ENCODE peak calls at places on chromosomes 7 and 10, in four cellular contexts. One of them, this sample, is unnamed.

GRCh38 chr7:641269-641671 is 85.2 kb upstream of the DNAAF5 start:
- DNase-seq in H1: no peak
- DNase-seq in SK-N-SH: no peak
- DNase-seq in GM12878: no peak
- DNase-seq in this sample: no peak

GRCh38 chr7:151114151-151115090 is 28.1 kb downstream of the AGAP3 start:
- DNase-seq in H1: peak
- DNase-seq in SK-N-SH: peak
- DNase-seq in GM12878: no peak
- DNase-seq in this sample: no peak

GRCh38 chr10:61029411-61029810 is 85.4 kb upstream of the RHOBTB1 start:
- DNase-seq in H1: no peak
- DNase-seq in SK-N-SH: no peak
- DNase-seq in GM12878: no peak
- DNase-seq in this sample: no peak

GRCh38 chr7:33040803-33041516 is 21.6 kb downstream of the NT5C3A start:
- DNase-seq in H1: no peak
- DNase-seq in SK-N-SH: no peak
- DNase-seq in GM12878: peak
- DNase-seq in this sample: peak

GRCh38 chr7:156116514-156116913 is 304.3 kb upstream of the SHH start:
- DNase-seq in H1: no peak
- DNase-seq in SK-N-SH: no peak
- DNase-seq in GM12878: no peak
- DNase-seq in this sample: no peak

GRCh38 chr7:16753932-16754571 is 497 bp downstream of the TSPAN13 start:
- DNase-seq in H1: peak
- DNase-seq in SK-N-SH: peak
- DNase-seq in GM12878: no peak
- DNase-seq in this sample: peak

GRCh38 chr10:132862485-132863420 is 76.8 kb upstream of the NKX6-2 start:
- DNase-seq in H1: peak
- DNase-seq in SK-N-SH: no peak
- DNase-seq in GM12878: no peak
- DNase-seq in this sample: no peak

GRCh38 chr7:155280446-155281410 is 16.9 kb upstream of the INSIG1 start:
- DNase-seq in H1: no peak
- DNase-seq in SK-N-SH: no peak
- DNase-seq in GM12878: no peak
- DNase-seq in this sample: peak

GRCh38 chr7:1829111-1829510 is 159.0 kb downstream of the ELFN1 start:
- DNase-seq in H1: peak
- DNase-seq in SK-N-SH: no peak
- DNase-seq in GM12878: no peak
- DNase-seq in this sample: no peak

GRCh38 chr10:80986596-80986995 is 448.9 kb downstream of the SH2D4B start:
- DNase-seq in H1: no peak
- DNase-seq in SK-N-SH: no peak
- DNase-seq in GM12878: no peak
- DNase-seq in this sample: no peak

GRCh38 chr7:56105508-56105907 is 768 bp downstream of the CHCHD2 start:
- DNase-seq in H1: no peak
- DNase-seq in SK-N-SH: no peak
- DNase-seq in GM12878: no peak
- DNase-seq in this sample: peak

GRCh38 chr7:117781707-117782106 is 91.5 kb downstream of the CTTNBP2 start:
- DNase-seq in H1: no peak
- DNase-seq in SK-N-SH: no peak
- DNase-seq in GM12878: no peak
- DNase-seq in this sample: no peak

GRCh38 chr7:134290286-134290685 is 26.4 kb downstream of the SLC35B4 start:
- DNase-seq in H1: no peak
- DNase-seq in SK-N-SH: no peak
- DNase-seq in GM12878: no peak
- DNase-seq in this sample: no peak

GRCh38 chr10:99681553-99681952 is 22.2 kb downstream of the ENTPD7 start:
- DNase-seq in H1: no peak
- DNase-seq in SK-N-SH: no peak
- DNase-seq in GM12878: no peak
- DNase-seq in this sample: no peak

GRCh38 chr7:129471402-129471827 is 30.9 kb upstream of the SMKR1 start:
- DNase-seq in H1: no peak
- DNase-seq in SK-N-SH: no peak
- DNase-seq in GM12878: no peak
- DNase-seq in this sample: no peak

GRCh38 chr10:12807096-12807755 is 194.3 kb downstream of the CCDC3 start:
- DNase-seq in H1: no peak
- DNase-seq in SK-N-SH: peak
- DNase-seq in GM12878: no peak
- DNase-seq in this sample: no peak

GRCh38 chr10:19302117-19302516 is 253.5 kb downstream of the MALRD1 start:
- DNase-seq in H1: no peak
- DNase-seq in SK-N-SH: no peak
- DNase-seq in GM12878: no peak
- DNase-seq in this sample: no peak

GRCh38 chr7:15685358-15686181 is 913 bp downstream of the MEOX2 start:
- DNase-seq in H1: peak
- DNase-seq in SK-N-SH: peak
- DNase-seq in GM12878: no peak
- DNase-seq in this sample: no peak

GRCh38 chr10:4981722-4982471 is 18.7 kb downstream of the AKR1C1 start:
- DNase-seq in H1: peak
- DNase-seq in SK-N-SH: peak
- DNase-seq in GM12878: no peak
- DNase-seq in this sample: peak

GRCh38 chr7:20114463-20114862 is 102.7 kb downstream of the MACC1 start:
- DNase-seq in H1: no peak
- DNase-seq in SK-N-SH: no peak
- DNase-seq in GM12878: peak
- DNase-seq in this sample: peak

GRCh38 chr10:69089638-69090599 is 2.0 kb downstream of the SRGN start:
- DNase-seq in H1: no peak
- DNase-seq in SK-N-SH: no peak
- DNase-seq in GM12878: peak
- DNase-seq in this sample: peak

GRCh38 chr10:113594673-113595072 is 41.8 kb downstream of the HABP2 start:
- DNase-seq in H1: no peak
- DNase-seq in SK-N-SH: no peak
- DNase-seq in GM12878: no peak
- DNase-seq in this sample: no peak

GRCh38 chr10:120423350-120424197 is 33.5 kb upstream of the PLPP4 start:
- DNase-seq in H1: peak
- DNase-seq in SK-N-SH: peak
- DNase-seq in GM12878: no peak
- DNase-seq in this sample: peak

GRCh38 chr10:30088178-30088577 is 28.8 kb upstream of the JCAD start:
- DNase-seq in H1: no peak
- DNase-seq in SK-N-SH: no peak
- DNase-seq in GM12878: no peak
- DNase-seq in this sample: no peak

GRCh38 chr10:22875584-22875983 is 52.3 kb upstream of the ARMC3 start:
- DNase-seq in H1: no peak
- DNase-seq in SK-N-SH: no peak
- DNase-seq in GM12878: no peak
- DNase-seq in this sample: no peak

GRCh38 chr10:48603421-48604038 is 1.3 kb downstream of the ARHGAP22 start:
- DNase-seq in H1: peak
- DNase-seq in SK-N-SH: no peak
- DNase-seq in GM12878: no peak
- DNase-seq in this sample: no peak

GRCh38 chr7:96219382-96220130 is 102.3 kb downstream of the SLC25A13 start:
- DNase-seq in H1: no peak
- DNase-seq in SK-N-SH: peak
- DNase-seq in GM12878: no peak
- DNase-seq in this sample: no peak

GRCh38 chr10:123044391-123044790 is 35.6 kb downstream of the ACADSB start:
- DNase-seq in H1: no peak
- DNase-seq in SK-N-SH: peak
- DNase-seq in GM12878: no peak
- DNase-seq in this sample: no peak

GRCh38 chr10:119025776-119026175 is 3.7 kb upstream of the NANOS1 start:
- DNase-seq in H1: peak
- DNase-seq in SK-N-SH: no peak
- DNase-seq in GM12878: no peak
- DNase-seq in this sample: no peak

GRCh38 chr7:66957595-66958290 is 36.7 kb downstream of the TMEM248 start:
- DNase-seq in H1: no peak
- DNase-seq in SK-N-SH: no peak
- DNase-seq in GM12878: no peak
- DNase-seq in this sample: peak

GRCh38 chr7:107938448-107939250 is 47.7 kb downstream of the DLD start:
- DNase-seq in H1: no peak
- DNase-seq in SK-N-SH: no peak
- DNase-seq in GM12878: no peak
- DNase-seq in this sample: no peak

GRCh38 chr7:28180364-28181147 is at the start of gene JAZF1:
- DNase-seq in H1: peak
- DNase-seq in SK-N-SH: peak
- DNase-seq in GM12878: no peak
- DNase-seq in this sample: peak

GRCh38 chr10:5566606-5567005 is 41.8 kb downstream of the CALML3 start:
- DNase-seq in H1: no peak
- DNase-seq in SK-N-SH: no peak
- DNase-seq in GM12878: no peak
- DNase-seq in this sample: no peak

GRCh38 chr10:49008056-49008455 is 68.4 kb upstream of the LRRC18 start:
- DNase-seq in H1: no peak
- DNase-seq in SK-N-SH: no peak
- DNase-seq in GM12878: no peak
- DNase-seq in this sample: no peak

GRCh38 chr7:92715963-92716362 is 120.4 kb downstream of the CDK6 start:
- DNase-seq in H1: no peak
- DNase-seq in SK-N-SH: no peak
- DNase-seq in GM12878: no peak
- DNase-seq in this sample: no peak

GRCh38 chr10:77159538-77160110 is 478.0 kb downstream of the KCNMA1 start:
- DNase-seq in H1: no peak
- DNase-seq in SK-N-SH: no peak
- DNase-seq in GM12878: no peak
- DNase-seq in this sample: no peak

GRCh38 chr10:72087392-72087968 is 871 bp downstream of the SPOCK2 start:
- DNase-seq in H1: peak
- DNase-seq in SK-N-SH: peak
- DNase-seq in GM12878: no peak
- DNase-seq in this sample: no peak

GRCh38 chr7:142567201-142567600 is 182.1 kb upstream of the PRSS1 start:
- DNase-seq in H1: no peak
- DNase-seq in SK-N-SH: no peak
- DNase-seq in GM12878: no peak
- DNase-seq in this sample: no peak

GRCh38 chr7:142571581-142571980 is 177.7 kb upstream of the PRSS1 start:
- DNase-seq in H1: no peak
- DNase-seq in SK-N-SH: no peak
- DNase-seq in GM12878: no peak
- DNase-seq in this sample: no peak

GRCh38 chr7:142567676-142568075 is 181.6 kb upstream of the PRSS1 start:
- DNase-seq in H1: no peak
- DNase-seq in SK-N-SH: no peak
- DNase-seq in GM12878: no peak
- DNase-seq in this sample: no peak

GRCh38 chr7:142568430-142569097 is 180.7 kb upstream of the PRSS1 start:
- DNase-seq in H1: no peak
- DNase-seq in SK-N-SH: no peak
- DNase-seq in GM12878: no peak
- DNase-seq in this sample: no peak

GRCh38 chr7:142569851-142570250 is 179.4 kb upstream of the PRSS1 start:
- DNase-seq in H1: no peak
- DNase-seq in SK-N-SH: no peak
- DNase-seq in GM12878: no peak
- DNase-seq in this sample: no peak
- TF ChIP-seq NRF1 in H1: no peak
- TF ChIP-seq NRF1 in SK-N-SH: no peak
- TF ChIP-seq NRF1 in GM12878: no peak
- TF ChIP-seq NRF1 in this sample: no peak

DNA sequence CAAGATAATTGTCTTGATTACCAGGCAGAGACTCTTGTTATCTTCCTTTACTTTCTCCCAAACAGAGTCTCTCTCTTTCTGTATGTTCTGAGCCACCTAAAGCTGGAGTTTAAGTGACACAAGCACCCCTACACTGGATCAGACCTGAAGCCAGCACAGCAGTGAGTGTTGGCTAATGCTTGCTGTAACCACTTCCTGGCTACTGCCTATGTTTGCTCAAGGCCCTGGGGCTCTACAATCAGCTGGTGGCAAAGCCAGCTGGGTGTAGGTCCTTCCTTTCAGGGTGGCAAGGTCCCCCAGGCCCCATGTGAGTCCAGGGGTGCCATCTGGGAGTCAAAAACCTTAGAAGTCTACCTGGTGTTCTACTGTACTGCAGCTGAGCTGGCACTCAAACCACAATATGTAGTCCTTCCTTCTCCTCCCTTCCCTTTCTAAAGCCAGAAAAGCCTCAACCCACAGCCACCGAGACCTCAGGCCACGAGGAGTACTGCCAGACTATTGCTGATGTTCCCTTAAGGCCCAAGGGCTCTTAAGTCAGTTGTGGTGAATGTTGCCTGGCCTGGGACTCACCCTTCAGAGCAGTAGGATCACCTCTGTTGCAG is 416.3 kb downstream of the ADRA2A start:
- DNase-seq in H1: no peak
- DNase-seq in SK-N-SH: no peak
- DNase-seq in GM12878: no peak
- DNase-seq in this sample: no peak
- TF ChIP-seq NRF1 in H1: no peak
- TF ChIP-seq NRF1 in SK-N-SH: no peak
- TF ChIP-seq NRF1 in GM12878: no peak
- TF ChIP-seq NRF1 in this sample: no peak

GRCh38 chr7:24812313-24812945 is 55.2 kb upstream of the GSDME start:
- DNase-seq in H1: peak
- DNase-seq in SK-N-SH: peak
- DNase-seq in GM12878: no peak
- DNase-seq in this sample: peak
- TF ChIP-seq NRF1 in H1: no peak
- TF ChIP-seq NRF1 in SK-N-SH: no peak
- TF ChIP-seq NRF1 in GM12878: no peak
- TF ChIP-seq NRF1 in this sample: no peak

GRCh38 chr10:117884088-117884487 is 162.7 kb downstream of the RAB11FIP2 start:
- DNase-seq in H1: no peak
- DNase-seq in SK-N-SH: no peak
- DNase-seq in GM12878: no peak
- DNase-seq in this sample: no peak
- TF ChIP-seq NRF1 in H1: no peak
- TF ChIP-seq NRF1 in SK-N-SH: no peak
- TF ChIP-seq NRF1 in GM12878: no peak
- TF ChIP-seq NRF1 in this sample: no peak

GRCh38 chr10:43131906-43132305 is 6.3 kb upstream of the CSGALNACT2 start:
- DNase-seq in H1: no peak
- DNase-seq in SK-N-SH: no peak
- DNase-seq in GM12878: no peak
- DNase-seq in this sample: no peak
- TF ChIP-seq NRF1 in H1: no peak
- TF ChIP-seq NRF1 in SK-N-SH: no peak
- TF ChIP-seq NRF1 in GM12878: no peak
- TF ChIP-seq NRF1 in this sample: no peak

GRCh38 chr10:97517778-97518561 is 19.2 kb downstream of the UBTD1 start:
- DNase-seq in H1: peak
- DNase-seq in SK-N-SH: peak
- DNase-seq in GM12878: no peak
- DNase-seq in this sample: no peak
- TF ChIP-seq NRF1 in H1: no peak
- TF ChIP-seq NRF1 in SK-N-SH: no peak
- TF ChIP-seq NRF1 in GM12878: no peak
- TF ChIP-seq NRF1 in this sample: no peak

GRCh38 chr10:11539191-11539868 is 72.1 kb downstream of the USP6NL start:
- DNase-seq in H1: no peak
- DNase-seq in SK-N-SH: no peak
- DNase-seq in GM12878: no peak
- DNase-seq in this sample: peak
- TF ChIP-seq NRF1 in H1: no peak
- TF ChIP-seq NRF1 in SK-N-SH: no peak
- TF ChIP-seq NRF1 in GM12878: no peak
- TF ChIP-seq NRF1 in this sample: peak